ENCODE peak calls at places on chromosomes 5 and 9, in eight cellular contexts. One of them, this sample, is unnamed. For H3K27me3, the result is how much of the 10 kb centered on the place peaks cover.

GRCh38 chr9:38443181-38443580 is 18.9 kb upstream of the IGFBPL1 start:
- DNase-seq in right lobe of liver: peak
- DNase-seq in dorsolateral prefrontal cortex: no peak
- DNase-seq in upper lobe of right lung: no peak
- DNase-seq in tibial nerve: no peak
- DNase-seq in Panc1: no peak
- DNase-seq in tibial artery: no peak
- DNase-seq in CD4-positive, CD25-positive, alpha-beta regulatory T cell: no peak
- DNase-seq in this sample: no peak

GRCh38 chr5:67985686-67986387 is 229.7 kb upstream of the PIK3R1 start:
- DNase-seq in CD4-positive, CD25-positive, alpha-beta regulatory T cell: no peak
- DNase-seq in Panc1: no peak
- DNase-seq in right lobe of liver: no peak
- DNase-seq in tibial artery: no peak
- DNase-seq in tibial nerve: no peak
- DNase-seq in dorsolateral prefrontal cortex: no peak
- DNase-seq in upper lobe of right lung: no peak
- DNase-seq in this sample: no peak

GRCh38 chr9:125591888-125592287 is 115.1 kb downstream of the MAPKAP1 start:
- DNase-seq in right lobe of liver: no peak
- DNase-seq in dorsolateral prefrontal cortex: no peak
- DNase-seq in tibial artery: no peak
- DNase-seq in tibial nerve: no peak
- DNase-seq in Panc1: no peak
- DNase-seq in CD4-positive, CD25-positive, alpha-beta regulatory T cell: no peak
- DNase-seq in upper lobe of right lung: no peak
- DNase-seq in this sample: no peak

GRCh38 chr5:111697881-111698757 is 58.9 kb downstream of the NREP start:
- DNase-seq in right lobe of liver: no peak
- DNase-seq in tibial artery: no peak
- DNase-seq in CD4-positive, CD25-positive, alpha-beta regulatory T cell: no peak
- DNase-seq in Panc1: no peak
- DNase-seq in upper lobe of right lung: no peak
- DNase-seq in tibial nerve: no peak
- DNase-seq in dorsolateral prefrontal cortex: no peak
- DNase-seq in this sample: no peak

GRCh38 chr5:163967273-163967672 is 461.9 kb downstream of the MAT2B start:
- DNase-seq in right lobe of liver: no peak
- DNase-seq in CD4-positive, CD25-positive, alpha-beta regulatory T cell: no peak
- DNase-seq in tibial nerve: no peak
- DNase-seq in Panc1: no peak
- DNase-seq in upper lobe of right lung: no peak
- DNase-seq in tibial artery: no peak
- DNase-seq in dorsolateral prefrontal cortex: no peak
- DNase-seq in this sample: no peak

GRCh38 chr9:12798066-12798770 is 23.4 kb downstream of the LURAP1L start:
- DNase-seq in dorsolateral prefrontal cortex: no peak
- DNase-seq in Panc1: no peak
- DNase-seq in CD4-positive, CD25-positive, alpha-beta regulatory T cell: no peak
- DNase-seq in upper lobe of right lung: no peak
- DNase-seq in tibial artery: no peak
- DNase-seq in tibial nerve: no peak
- DNase-seq in right lobe of liver: no peak
- DNase-seq in this sample: no peak

GRCh38 chr5:77292026-77292757 is 81.7 kb downstream of the PDE8B start:
- DNase-seq in Panc1: no peak
- DNase-seq in tibial nerve: no peak
- DNase-seq in CD4-positive, CD25-positive, alpha-beta regulatory T cell: no peak
- DNase-seq in dorsolateral prefrontal cortex: no peak
- DNase-seq in tibial artery: no peak
- DNase-seq in upper lobe of right lung: no peak
- DNase-seq in right lobe of liver: no peak
- DNase-seq in this sample: peak

GRCh38 chr5:13331585-13331984 is 612.9 kb downstream of the DNAH5 start:
- DNase-seq in Panc1: no peak
- DNase-seq in upper lobe of right lung: no peak
- DNase-seq in tibial artery: no peak
- DNase-seq in dorsolateral prefrontal cortex: no peak
- DNase-seq in tibial nerve: no peak
- DNase-seq in right lobe of liver: no peak
- DNase-seq in CD4-positive, CD25-positive, alpha-beta regulatory T cell: no peak
- DNase-seq in this sample: no peak

GRCh38 chr5:91403404-91403803 is 20.3 kb upstream of the ARRDC3 start:
- DNase-seq in tibial artery: no peak
- DNase-seq in dorsolateral prefrontal cortex: no peak
- DNase-seq in right lobe of liver: no peak
- DNase-seq in upper lobe of right lung: no peak
- DNase-seq in Panc1: no peak
- DNase-seq in tibial nerve: no peak
- DNase-seq in CD4-positive, CD25-positive, alpha-beta regulatory T cell: no peak
- DNase-seq in this sample: peak

GRCh38 chr9:104992696-104993095 is 64.7 kb upstream of the ABCA1 start:
- DNase-seq in CD4-positive, CD25-positive, alpha-beta regulatory T cell: no peak
- DNase-seq in upper lobe of right lung: no peak
- DNase-seq in right lobe of liver: no peak
- DNase-seq in dorsolateral prefrontal cortex: no peak
- DNase-seq in tibial artery: no peak
- DNase-seq in tibial nerve: no peak
- DNase-seq in Panc1: no peak
- DNase-seq in this sample: peak

GRCh38 chr5:137310051-137310730 is 188.9 kb downstream of the SPOCK1 start:
- DNase-seq in dorsolateral prefrontal cortex: no peak
- DNase-seq in upper lobe of right lung: no peak
- DNase-seq in tibial nerve: no peak
- DNase-seq in tibial artery: no peak
- DNase-seq in right lobe of liver: no peak
- DNase-seq in CD4-positive, CD25-positive, alpha-beta regulatory T cell: no peak
- DNase-seq in Panc1: peak
- DNase-seq in this sample: peak

GRCh38 chr5:93953442-93953841 is 212.0 kb upstream of the POU5F2 start:
- DNase-seq in dorsolateral prefrontal cortex: no peak
- DNase-seq in Panc1: no peak
- DNase-seq in right lobe of liver: no peak
- DNase-seq in tibial artery: no peak
- DNase-seq in CD4-positive, CD25-positive, alpha-beta regulatory T cell: no peak
- DNase-seq in tibial nerve: no peak
- DNase-seq in upper lobe of right lung: no peak
- DNase-seq in this sample: no peak

GRCh38 chr9:89961616-89962341 is 357.0 kb downstream of the GADD45G start:
- DNase-seq in tibial nerve: no peak
- DNase-seq in right lobe of liver: no peak
- DNase-seq in tibial artery: no peak
- DNase-seq in Panc1: no peak
- DNase-seq in dorsolateral prefrontal cortex: no peak
- DNase-seq in CD4-positive, CD25-positive, alpha-beta regulatory T cell: peak
- DNase-seq in upper lobe of right lung: no peak
- DNase-seq in this sample: no peak

GRCh38 chr9:126939821-126940221 is 25.2 kb downstream of the RALGPS1 start:
- DNase-seq in right lobe of liver: peak
- DNase-seq in dorsolateral prefrontal cortex: no peak
- DNase-seq in CD4-positive, CD25-positive, alpha-beta regulatory T cell: no peak
- DNase-seq in Panc1: no peak
- DNase-seq in upper lobe of right lung: peak
- DNase-seq in tibial artery: no peak
- DNase-seq in tibial nerve: no peak
- DNase-seq in this sample: no peak

GRCh38 chr5:41043109-41043747 is 27.9 kb downstream of the MROH2B start:
- DNase-seq in tibial nerve: no peak
- DNase-seq in tibial artery: no peak
- DNase-seq in upper lobe of right lung: no peak
- DNase-seq in dorsolateral prefrontal cortex: no peak
- DNase-seq in CD4-positive, CD25-positive, alpha-beta regulatory T cell: no peak
- DNase-seq in Panc1: no peak
- DNase-seq in right lobe of liver: no peak
- DNase-seq in this sample: no peak

GRCh38 chr5:9903806-9904205 is 273.7 kb upstream of the TAS2R1 start:
- DNase-seq in upper lobe of right lung: no peak
- DNase-seq in dorsolateral prefrontal cortex: no peak
- DNase-seq in tibial nerve: no peak
- DNase-seq in Panc1: no peak
- DNase-seq in right lobe of liver: no peak
- DNase-seq in tibial artery: no peak
- DNase-seq in CD4-positive, CD25-positive, alpha-beta regulatory T cell: no peak
- DNase-seq in this sample: no peak

GRCh38 chr9:36914212-36914577 is 119.9 kb downstream of the PAX5 start:
- DNase-seq in tibial nerve: no peak
- DNase-seq in right lobe of liver: no peak
- DNase-seq in upper lobe of right lung: no peak
- DNase-seq in CD4-positive, CD25-positive, alpha-beta regulatory T cell: no peak
- DNase-seq in dorsolateral prefrontal cortex: no peak
- DNase-seq in tibial artery: no peak
- DNase-seq in Panc1: no peak
- DNase-seq in this sample: no peak

GRCh38 chr9:124011460-124012301 is at the start of gene LHX2:
- DNase-seq in tibial artery: no peak
- DNase-seq in tibial nerve: no peak
- DNase-seq in Panc1: no peak
- DNase-seq in CD4-positive, CD25-positive, alpha-beta regulatory T cell: peak
- DNase-seq in right lobe of liver: peak
- DNase-seq in dorsolateral prefrontal cortex: peak
- DNase-seq in upper lobe of right lung: no peak
- DNase-seq in this sample: peak

GRCh38 chr5:69211200-69211599 is 21.8 kb downstream of the CENPH start:
- DNase-seq in tibial artery: no peak
- DNase-seq in dorsolateral prefrontal cortex: no peak
- DNase-seq in Panc1: no peak
- DNase-seq in upper lobe of right lung: no peak
- DNase-seq in CD4-positive, CD25-positive, alpha-beta regulatory T cell: no peak
- DNase-seq in tibial nerve: no peak
- DNase-seq in right lobe of liver: no peak
- DNase-seq in this sample: no peak

GRCh38 chr5:69209607-69210006 is 20.2 kb downstream of the CENPH start:
- DNase-seq in CD4-positive, CD25-positive, alpha-beta regulatory T cell: no peak
- DNase-seq in right lobe of liver: no peak
- DNase-seq in Panc1: no peak
- DNase-seq in tibial nerve: no peak
- DNase-seq in tibial artery: no peak
- DNase-seq in dorsolateral prefrontal cortex: no peak
- DNase-seq in upper lobe of right lung: no peak
- DNase-seq in this sample: no peak

GRCh38 chr5:69217154-69217731 is 17.4 kb upstream of the CDK7 start:
- DNase-seq in tibial nerve: no peak
- DNase-seq in CD4-positive, CD25-positive, alpha-beta regulatory T cell: no peak
- DNase-seq in right lobe of liver: no peak
- DNase-seq in tibial artery: no peak
- DNase-seq in Panc1: no peak
- DNase-seq in dorsolateral prefrontal cortex: no peak
- DNase-seq in upper lobe of right lung: no peak
- DNase-seq in this sample: no peak

GRCh38 chr5:69213513-69214215 is 21.0 kb upstream of the CDK7 start:
- DNase-seq in upper lobe of right lung: no peak
- DNase-seq in right lobe of liver: no peak
- DNase-seq in tibial artery: no peak
- DNase-seq in dorsolateral prefrontal cortex: no peak
- DNase-seq in CD4-positive, CD25-positive, alpha-beta regulatory T cell: no peak
- DNase-seq in tibial nerve: no peak
- DNase-seq in Panc1: no peak
- DNase-seq in this sample: peak

GRCh38 chr5:69212022-69212421 is 22.6 kb downstream of the CENPH start:
- DNase-seq in tibial nerve: no peak
- DNase-seq in Panc1: no peak
- DNase-seq in tibial artery: no peak
- DNase-seq in upper lobe of right lung: no peak
- DNase-seq in right lobe of liver: no peak
- DNase-seq in CD4-positive, CD25-positive, alpha-beta regulatory T cell: peak
- DNase-seq in dorsolateral prefrontal cortex: no peak
- DNase-seq in this sample: no peak
- H3K4me3 ChIP-seq in tibial nerve: no peak
- H3K4me3 ChIP-seq in Panc1: no peak
- H3K4me3 ChIP-seq in tibial artery: no peak
- H3K4me3 ChIP-seq in upper lobe of right lung: no peak
- H3K4me3 ChIP-seq in right lobe of liver: no peak
- H3K4me3 ChIP-seq in CD4-positive, CD25-positive, alpha-beta regulatory T cell: peak
- H3K4me3 ChIP-seq in dorsolateral prefrontal cortex: no peak
- H3K4me3 ChIP-seq in this sample: no peak

GRCh38 chr5:127697894-127698600 is 5.1 kb upstream of the CCDC192 start:
- DNase-seq in dorsolateral prefrontal cortex: no peak
- DNase-seq in tibial nerve: no peak
- DNase-seq in CD4-positive, CD25-positive, alpha-beta regulatory T cell: no peak
- DNase-seq in tibial artery: no peak
- DNase-seq in Panc1: no peak
- DNase-seq in upper lobe of right lung: no peak
- DNase-seq in right lobe of liver: no peak
- DNase-seq in this sample: no peak
- H3K27me3 ChIP-seq in dorsolateral prefrontal cortex: under half
- H3K27me3 ChIP-seq in tibial nerve: under half
- H3K27me3 ChIP-seq in CD4-positive, CD25-positive, alpha-beta regulatory T cell: under half
- H3K27me3 ChIP-seq in tibial artery: under half
- H3K27me3 ChIP-seq in Panc1: under half
- H3K27me3 ChIP-seq in upper lobe of right lung: under half
- H3K27me3 ChIP-seq in right lobe of liver: under half
- H3K27me3 ChIP-seq in this sample: under half

GRCh38 chr9:134182554-134183219 is 18.3 kb upstream of the RNU6ATAC start:
- DNase-seq in tibial nerve: no peak
- DNase-seq in right lobe of liver: no peak
- DNase-seq in tibial artery: no peak
- DNase-seq in Panc1: no peak
- DNase-seq in CD4-positive, CD25-positive, alpha-beta regulatory T cell: no peak
- DNase-seq in dorsolateral prefrontal cortex: no peak
- DNase-seq in upper lobe of right lung: peak
- DNase-seq in this sample: no peak
- H3K4me3 ChIP-seq in tibial nerve: no peak
- H3K4me3 ChIP-seq in right lobe of liver: no peak
- H3K4me3 ChIP-seq in tibial artery: no peak
- H3K4me3 ChIP-seq in Panc1: no peak
- H3K4me3 ChIP-seq in CD4-positive, CD25-positive, alpha-beta regulatory T cell: no peak
- H3K4me3 ChIP-seq in dorsolateral prefrontal cortex: no peak
- H3K4me3 ChIP-seq in upper lobe of right lung: no peak
- H3K4me3 ChIP-seq in this sample: no peak

GRCh38 chr5:139861889-139862207 is 66.2 kb downstream of the PSD2 start:
- DNase-seq in upper lobe of right lung: no peak
- DNase-seq in right lobe of liver: no peak
- DNase-seq in Panc1: no peak
- DNase-seq in CD4-positive, CD25-positive, alpha-beta regulatory T cell: no peak
- DNase-seq in tibial nerve: no peak
- DNase-seq in tibial artery: no peak
- DNase-seq in dorsolateral prefrontal cortex: no peak
- DNase-seq in this sample: no peak
- H3K27me3 ChIP-seq in upper lobe of right lung: under half
- H3K27me3 ChIP-seq in right lobe of liver: under half
- H3K27me3 ChIP-seq in Panc1: under half
- H3K27me3 ChIP-seq in CD4-positive, CD25-positive, alpha-beta regulatory T cell: under half
- H3K27me3 ChIP-seq in tibial nerve: under half
- H3K27me3 ChIP-seq in tibial artery: under half
- H3K27me3 ChIP-seq in dorsolateral prefrontal cortex: under half
- H3K27me3 ChIP-seq in this sample: under half

This sample was measured in BJ.